ENCODE peak calls at places on chromosomes 11 and 22, in ten cellular contexts. U is adrenal gland, J is GM23338, L is A549, G is heart left ventricle, K is DND-41, I is H9, H is AG09309, C is neural crest cell, S is GM12865. T is an unnamed sample.

GRCh38 chr22:38564669-38565068 is 5.3 kb downstream of the DMC1 start:
- DNase-seq in U (no peak), J (no peak), L (no peak), G (no peak), K (no peak), I (no peak), H (no peak), C (no peak), S (no peak), T (no peak)

GRCh38 chr11:111324277-111324720 is 26.0 kb downstream of the POU2AF3 start:
- DNase-seq in U (no peak), J (no peak), L (no peak), G (no peak), K (no peak), I (no peak), H (no peak), C (no peak), S (no peak), T (no peak)

GRCh38 chr22:19291218-19291579 is 320 bp downstream of the CLTCL1 start:
- DNase-seq in U (peak), J (peak), L (no peak), G (peak), K (peak), I (peak), H (no peak), C (peak), S (peak), T (peak)

GRCh38 chr11:17423533-17424310 is 35.3 kb upstream of the KCNJ11 start:
- DNase-seq in U (no peak), J (no peak), L (no peak), G (no peak), K (peak), I (no peak), H (no peak), C (no peak), S (no peak), T (no peak)

GRCh38 chr22:43867839-43868652 is 5.7 kb upstream of the SULT4A1 start:
- DNase-seq in U (peak), J (peak), L (peak), G (peak), K (peak), I (peak), H (no peak), C (peak), S (no peak), T (peak)

GRCh38 chr22:20945578-20945934 is 21.5 kb upstream of the AIFM3 start:
- DNase-seq in U (no peak), J (no peak), L (no peak), G (no peak), K (no peak), I (no peak), H (no peak), C (no peak), S (no peak), T (no peak)

GRCh38 chr22:30809086-30809485 is 114.4 kb downstream of the OSBP2 start:
- DNase-seq in U (no peak), J (no peak), L (no peak), G (no peak), K (no peak), I (no peak), H (no peak), C (no peak), S (no peak), T (no peak)

GRCh38 chr11:60314607-60315321 is 12.3 kb upstream of the MS4A6E start:
- DNase-seq in U (no peak), J (peak), L (no peak), G (no peak), K (no peak), I (no peak), H (no peak), C (no peak), S (no peak), T (no peak)

GRCh38 chr11:75031224-75031753 is 42.6 kb downstream of the NEU3 start:
- DNase-seq in U (peak), J (no peak), L (no peak), G (peak), K (no peak), I (peak), H (peak), C (no peak), S (no peak), T (no peak)

GRCh38 chr11:116778556-116778955 is 5.8 kb upstream of the BUD13 start:
- DNase-seq in U (no peak), J (no peak), L (no peak), G (no peak), K (no peak), I (no peak), H (no peak), C (no peak), S (no peak), T (no peak)

GRCh38 chr22:17368727-17369552 is at the start of gene CECR2:
- DNase-seq in U (peak), J (peak), L (no peak), G (peak), K (peak), I (peak), H (no peak), C (peak), S (no peak), T (peak)

GRCh38 chr11:1717745-1718144 is 20.8 kb downstream of the KRTAP5-6 start:
- DNase-seq in U (no peak), J (no peak), L (no peak), G (peak), K (no peak), I (no peak), H (no peak), C (no peak), S (no peak), T (no peak)

GRCh38 chr11:73353422-73353821 is 22.8 kb upstream of the RELT start:
- DNase-seq in U (no peak), J (no peak), L (no peak), G (no peak), K (peak), I (no peak), H (no peak), C (no peak), S (no peak), T (no peak)

GRCh38 chr11:1158681-1159525 is 1.1 kb downstream of the MUC5AC start:
- DNase-seq in U (peak), J (no peak), L (no peak), G (no peak), K (no peak), I (peak), H (no peak), C (no peak), S (no peak), T (no peak)

GRCh38 chr22:42553475-42554361 is at the start of gene SERHL2:
- DNase-seq in U (peak), J (peak), L (peak), G (peak), K (no peak), I (peak), H (peak), C (peak), S (peak), T (peak)

GRCh38 chr11:5690216-5690615 is 626 bp downstream of the TRIM22 start:
- DNase-seq in U (no peak), J (no peak), L (no peak), G (no peak), K (no peak), I (no peak), H (no peak), C (no peak), S (peak), T (no peak)

GRCh38 chr11:83014951-83015350 is 56.7 kb downstream of the RAB30 start:
- DNase-seq in U (no peak), J (no peak), L (no peak), G (no peak), K (no peak), I (no peak), H (no peak), C (no peak), S (no peak), T (no peak)

GRCh38 chr11:75968021-75968685 is 153.1 kb downstream of the UVRAG start:
- DNase-seq in U (no peak), J (no peak), L (no peak), G (no peak), K (no peak), I (no peak), H (no peak), C (no peak), S (no peak), T (no peak)

GRCh38 chr22:37318255-37319109 is 36.2 kb downstream of the CYTH4 start:
- DNase-seq in U (no peak), J (no peak), L (no peak), G (no peak), K (no peak), I (no peak), H (no peak), C (no peak), S (no peak), T (no peak)
- TF ChIP-seq CTCF in U (no peak), J (peak), L (peak), G (no peak), K (no peak), I (peak), H (peak), C (no peak), S (no peak), T (no peak)

GRCh38 chr22:29713156-29713715 is 6.6 kb upstream of the CABP7 start:
- DNase-seq in U (no peak), J (no peak), L (no peak), G (no peak), K (no peak), I (no peak), H (no peak), C (no peak), S (no peak), T (no peak)

GRCh38 chr22:29717789-29718188 is 2.0 kb upstream of the CABP7 start:
- DNase-seq in U (no peak), J (no peak), L (no peak), G (no peak), K (no peak), I (no peak), H (no peak), C (no peak), S (no peak), T (no peak)

GRCh38 chr22:29716814-29717213 is 3.0 kb upstream of the CABP7 start:
- DNase-seq in U (peak), J (peak), L (no peak), G (peak), K (peak), I (peak), H (peak), C (peak), S (peak), T (peak)

GRCh38 chr22:29715705-29716104 is 4.1 kb upstream of the CABP7 start:
- DNase-seq in U (no peak), J (no peak), L (no peak), G (no peak), K (no peak), I (no peak), H (no peak), C (no peak), S (no peak), T (no peak)

DNA sequence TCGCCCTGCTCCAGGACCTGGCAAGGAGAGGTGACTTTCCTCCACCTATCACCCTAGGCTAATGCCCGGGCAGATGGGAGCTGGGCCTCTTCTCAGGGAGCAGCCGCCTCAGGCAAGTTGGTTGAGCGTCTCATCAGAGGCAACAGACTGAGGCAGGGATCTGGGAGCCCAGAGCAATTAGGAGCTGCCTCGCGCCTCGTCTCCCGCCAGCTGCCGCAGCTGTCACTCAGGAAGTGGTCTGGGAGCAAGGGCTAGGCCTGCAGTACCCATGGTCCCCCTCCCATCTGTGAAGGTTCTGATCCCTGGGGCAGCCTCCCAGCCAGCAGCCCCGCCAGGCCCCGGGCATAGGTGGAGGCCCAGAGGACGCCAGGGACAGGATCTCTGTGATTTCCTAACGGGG is 4.6 kb upstream of the CABP7 start:
- DNase-seq in U (no peak), J (no peak), L (no peak), G (no peak), K (no peak), I (no peak), H (no peak), C (no peak), S (no peak), T (no peak)
- TF ChIP-seq CTCF in U (no peak), J (no peak), L (no peak), G (no peak), K (no peak), I (no peak), H (no peak), C (no peak), S (no peak), T (no peak)

DNA sequence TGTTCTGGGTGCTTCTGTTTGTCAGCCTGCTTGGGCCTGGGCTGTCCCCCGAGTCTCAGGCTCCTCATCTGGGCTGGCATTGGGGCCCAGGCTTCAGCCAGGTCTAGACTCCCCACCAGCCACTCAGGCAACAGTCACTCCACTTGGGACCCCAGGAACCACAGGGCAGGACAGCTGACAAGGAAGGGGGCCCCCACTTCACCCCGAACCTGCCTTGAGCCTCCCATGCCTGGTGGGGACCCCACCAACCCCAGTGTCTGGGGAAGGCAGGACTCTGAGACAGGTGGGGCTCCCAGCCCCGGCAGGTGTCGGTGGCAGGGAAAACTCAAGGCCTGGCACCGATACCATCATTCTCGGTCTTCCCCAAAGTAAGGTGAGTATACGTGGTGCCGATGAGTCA is 11.7 kb upstream of the LTO1 start:
- DNase-seq in U (no peak), J (no peak), L (no peak), G (no peak), K (no peak), I (no peak), H (no peak), C (no peak), S (no peak), T (no peak)
- TF ChIP-seq CTCF in U (no peak), J (no peak), L (no peak), G (no peak), K (no peak), I (no peak), H (no peak), C (no peak), S (no peak), T (no peak)

DNA sequence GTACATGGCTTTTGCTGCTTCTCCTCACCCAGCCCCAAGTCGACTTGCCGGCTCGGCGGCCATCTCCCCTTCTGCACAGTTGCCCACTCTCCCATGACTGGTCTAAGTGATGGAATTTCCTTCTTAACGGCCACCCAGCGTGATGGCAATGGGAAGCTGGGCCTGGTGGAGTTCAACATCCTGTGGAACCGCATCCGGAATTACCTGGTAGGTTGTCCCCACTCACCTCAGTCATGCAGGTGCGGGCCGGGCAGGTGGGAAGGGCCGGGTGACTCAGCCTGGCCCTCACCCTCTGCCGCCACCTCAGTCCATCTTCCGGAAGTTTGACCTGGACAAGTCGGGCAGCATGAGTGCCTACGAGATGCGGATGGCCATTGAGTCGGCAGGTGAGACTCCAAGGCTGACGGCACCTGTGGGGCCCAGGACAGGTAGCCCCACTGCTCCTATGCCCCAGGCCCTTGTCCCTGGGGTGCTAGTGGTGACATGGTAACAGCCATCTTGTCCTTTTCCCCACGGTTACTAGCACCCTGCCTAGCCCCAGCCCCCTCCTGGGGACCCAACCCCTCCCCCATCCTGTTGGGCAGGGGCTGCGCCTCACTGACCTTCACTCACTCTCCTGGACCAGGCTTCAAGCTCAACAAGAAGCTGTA is 28.1 kb downstream of the CAPN1 start:
- DNase-seq in U (no peak), J (no peak), L (no peak), G (no peak), K (no peak), I (no peak), H (no peak), C (no peak), S (no peak), T (no peak)
- TF ChIP-seq CTCF in U (no peak), J (no peak), L (no peak), G (no peak), K (no peak), I (no peak), H (no peak), C (no peak), S (no peak), T (no peak)

GRCh38 chr11:69882270-69882608 is 63.0 kb upstream of the FGF3 start:
- DNase-seq in U (no peak), J (no peak), L (no peak), G (no peak), K (no peak), I (no peak), H (no peak), C (no peak), S (no peak), T (no peak)
- TF ChIP-seq CTCF in U (no peak), J (no peak), L (peak), G (no peak), K (peak), I (no peak), H (no peak), C (no peak), S (no peak), T (no peak)

GRCh38 chr22:37019309-37020191 is at the start of the genes MPST and TST:
- DNase-seq in U (peak), J (peak), L (no peak), G (peak), K (no peak), I (peak), H (no peak), C (peak), S (peak), T (peak)
- TF ChIP-seq CTCF in U (peak), J (no peak), L (no peak), G (no peak), K (no peak), I (peak), H (no peak), C (peak), S (no peak), T (no peak)

DNA sequence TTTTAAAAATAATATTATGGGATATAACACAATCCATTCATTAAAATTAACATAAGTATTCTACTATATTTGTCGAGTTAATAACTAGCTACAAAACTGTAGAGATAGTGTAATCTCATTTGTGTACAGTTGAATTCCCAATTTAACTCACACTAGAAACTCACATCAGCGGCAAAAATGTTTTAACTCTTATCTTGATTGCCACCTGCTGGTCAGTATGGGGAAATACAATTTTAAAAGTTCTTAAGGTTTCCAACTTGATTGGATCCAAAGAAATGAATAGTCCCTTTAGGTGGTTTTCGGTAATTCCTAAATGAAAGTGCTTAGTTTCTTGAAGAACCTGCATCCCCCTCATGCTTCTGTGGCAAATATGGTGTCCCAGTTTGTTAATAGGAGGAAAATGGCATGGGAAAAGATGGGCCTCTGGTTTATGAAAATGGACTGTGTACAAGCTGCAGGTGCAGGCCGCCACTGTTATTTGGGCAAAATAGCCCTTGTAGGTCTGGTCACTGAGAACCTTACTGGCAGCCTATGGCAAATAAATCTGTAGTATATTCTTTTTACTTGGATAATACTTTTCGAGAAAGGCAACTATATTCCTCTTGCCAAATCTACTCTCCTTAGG is 33.7 kb upstream of the SLC17A6 start:
- DNase-seq in U (no peak), J (peak), L (peak), G (no peak), K (no peak), I (no peak), H (no peak), C (no peak), S (peak), T (no peak)
- TF ChIP-seq CTCF in U (peak), J (peak), L (peak), G (peak), K (peak), I (peak), H (peak), C (peak), S (peak), T (peak)

DNA sequence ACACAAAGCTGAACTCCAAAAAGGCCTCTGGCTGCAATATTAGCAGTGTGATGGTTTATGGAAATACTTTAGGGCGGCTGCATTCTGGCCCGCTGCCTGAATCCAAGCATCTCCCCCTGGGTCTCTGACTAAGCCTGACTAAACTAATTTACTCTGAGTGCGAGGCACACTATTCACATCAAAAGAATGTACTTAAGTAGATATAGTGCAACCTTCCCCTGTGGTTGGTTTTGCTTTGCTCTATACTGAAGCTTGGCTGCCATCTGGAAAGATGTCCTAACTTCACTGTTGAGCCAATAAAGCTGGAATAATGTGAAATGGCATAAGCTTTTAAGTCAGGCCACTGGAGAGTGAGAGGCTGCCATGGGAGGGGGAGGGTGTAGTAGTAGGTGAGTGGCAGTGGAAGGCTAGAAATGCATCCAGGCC is 321.6 kb downstream of the AASDHPPT start:
- DNase-seq in U (no peak), J (no peak), L (peak), G (peak), K (no peak), I (no peak), H (peak), C (no peak), S (no peak), T (no peak)
- TF ChIP-seq CTCF in U (no peak), J (no peak), L (no peak), G (no peak), K (no peak), I (no peak), H (no peak), C (no peak), S (no peak), T (no peak)

T was measured in nephron progenitor cell.